ENCODE peak calls at places on chromosomes 13 and 19, in ten cellular contexts. A is suprapubic skin, S is prostate gland, G is transverse colon, P is GM23338, W is HCT116, E is H1, F is spleen, L is SK-N-SH, T is K562. O is an unnamed sample.

GRCh38 chr13:46198794-46199193 is 12.9 kb upstream of the LRRC63 start:
- DNase-seq in A (no peak), S (no peak), G (no peak), P (no peak), W (no peak), E (no peak), F (no peak), L (no peak), T (no peak), O (no peak)

GRCh38 chr19:16921766-16922591 is 33.2 kb downstream of the F2RL3 start:
- DNase-seq in A (no peak), S (no peak), G (no peak), P (no peak), W (no peak), E (no peak), F (no peak), L (no peak), T (peak), O (no peak)

GRCh38 chr19:46999377-46999776 is 20.3 kb upstream of the NPAS1 start:
- DNase-seq in A (no peak), S (no peak), G (no peak), P (no peak), W (no peak), E (no peak), F (no peak), L (no peak), T (no peak), O (no peak)

GRCh38 chr19:10812902-10813404 is 23.1 kb downstream of the TMED1 start:
- DNase-seq in A (no peak), S (no peak), G (peak), P (no peak), W (no peak), E (no peak), F (peak), L (no peak), T (peak), O (no peak)

GRCh38 chr13:21238267-21238666 is 61.8 kb downstream of the MRPL57 start:
- DNase-seq in A (no peak), S (no peak), G (no peak), P (no peak), W (no peak), E (no peak), F (no peak), L (no peak), T (no peak), O (no peak)

GRCh38 chr13:62747629-62748028 is 1332.0 kb upstream of the PCDH20 start:
- DNase-seq in A (no peak), S (no peak), G (no peak), P (no peak), W (no peak), E (no peak), F (no peak), L (no peak), T (no peak), O (peak)

GRCh38 chr13:84263354-84264069 is 381.2 kb upstream of the SLITRK1 start:
- DNase-seq in A (no peak), S (no peak), G (no peak), P (no peak), W (no peak), E (no peak), F (no peak), L (no peak), T (no peak), O (no peak)

GRCh38 chr19:36213793-36214387 is 575 bp downstream of the ZNF565 start:
- DNase-seq in A (peak), S (peak), G (no peak), P (no peak), W (no peak), E (no peak), F (no peak), L (no peak), T (no peak), O (no peak)

GRCh38 chr19:29410974-29411615 is 114.7 kb upstream of the VSTM2B start:
- DNase-seq in A (no peak), S (no peak), G (no peak), P (no peak), W (no peak), E (no peak), F (no peak), L (no peak), T (no peak), O (no peak)

GRCh38 chr13:94657167-94657566 is 55.2 kb downstream of the SOX21 start:
- DNase-seq in A (no peak), S (no peak), G (no peak), P (no peak), W (no peak), E (no peak), F (no peak), L (no peak), T (no peak), O (no peak)

GRCh38 chr13:26168276-26168814 is 53.8 kb downstream of the RNF6 start:
- DNase-seq in A (no peak), S (no peak), G (no peak), P (no peak), W (no peak), E (no peak), F (no peak), L (no peak), T (no peak), O (no peak)

GRCh38 chr13:105543742-105544141 is 991.7 kb downstream of the EFNB2 start:
- DNase-seq in A (no peak), S (no peak), G (no peak), P (no peak), W (no peak), E (no peak), F (no peak), L (no peak), T (no peak), O (no peak)

GRCh38 chr19:55041627-55042343 is 3.7 kb upstream of the GP6 start:
- DNase-seq in A (no peak), S (no peak), G (no peak), P (no peak), W (no peak), E (no peak), F (no peak), L (no peak), T (peak), O (no peak)

GRCh38 chr13:43307921-43308433 is 284.6 kb downstream of the DNAJC15 start:
- DNase-seq in A (peak), S (peak), G (peak), P (no peak), W (no peak), E (no peak), F (no peak), L (peak), T (no peak), O (no peak)

GRCh38 chr19:53467503-53468262 is at the start of gene ZNF813:
- DNase-seq in A (peak), S (peak), G (peak), P (peak), W (no peak), E (peak), F (peak), L (peak), T (peak), O (peak)

GRCh38 chr19:10617409-10618121 is 7.8 kb upstream of the SLC44A2 start:
- DNase-seq in A (no peak), S (peak), G (no peak), P (no peak), W (no peak), E (no peak), F (no peak), L (peak), T (peak), O (no peak)

GRCh38 chr19:2041686-2042484 is 9.2 kb downstream of the MKNK2 start:
- DNase-seq in A (peak), S (peak), G (peak), P (peak), W (peak), E (peak), F (peak), L (peak), T (peak), O (no peak)
- H3K4me3 ChIP-seq in A (peak), S (peak), G (peak), P (peak), W (peak), E (peak), F (peak), L (peak), T (peak), O (peak)

DNA sequence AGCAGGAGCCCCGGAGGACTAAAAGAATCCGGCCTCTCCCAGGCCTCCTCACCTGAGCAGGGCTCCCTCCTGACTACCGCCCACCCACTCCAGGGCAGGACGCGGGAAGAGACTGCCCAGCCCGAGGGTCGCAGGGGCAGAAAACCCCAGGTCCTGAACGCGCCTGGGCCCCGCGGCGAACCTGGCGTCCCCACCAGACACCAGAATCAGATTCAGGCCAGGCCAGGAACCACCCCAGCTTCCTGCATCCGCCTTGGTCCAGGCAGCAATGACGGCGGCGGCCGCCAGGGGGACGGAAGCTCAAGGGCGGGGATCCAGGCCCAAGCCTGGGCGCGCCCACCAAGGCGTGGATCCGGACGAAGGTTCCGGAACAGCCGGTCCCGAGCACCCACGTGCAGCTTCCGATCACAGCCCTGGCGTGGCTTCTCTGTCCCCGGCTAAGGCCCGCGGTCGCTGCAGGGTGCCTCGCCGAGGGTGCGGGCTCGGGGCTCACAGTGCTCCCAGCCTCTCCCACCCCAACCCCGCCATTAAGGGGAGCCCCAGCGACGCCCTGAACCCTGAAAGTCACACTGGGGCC is 3.6 kb downstream of the LGALS7 start:
- DNase-seq in A (peak), S (peak), G (peak), P (peak), W (peak), E (peak), F (peak), L (peak), T (peak), O (no peak)
- TF ChIP-seq POLR2AphosphoS5 in A (peak), S (peak), G (peak), P (peak), W (no peak), E (no peak), F (peak), L (no peak), T (no peak), O (no peak)

DNA sequence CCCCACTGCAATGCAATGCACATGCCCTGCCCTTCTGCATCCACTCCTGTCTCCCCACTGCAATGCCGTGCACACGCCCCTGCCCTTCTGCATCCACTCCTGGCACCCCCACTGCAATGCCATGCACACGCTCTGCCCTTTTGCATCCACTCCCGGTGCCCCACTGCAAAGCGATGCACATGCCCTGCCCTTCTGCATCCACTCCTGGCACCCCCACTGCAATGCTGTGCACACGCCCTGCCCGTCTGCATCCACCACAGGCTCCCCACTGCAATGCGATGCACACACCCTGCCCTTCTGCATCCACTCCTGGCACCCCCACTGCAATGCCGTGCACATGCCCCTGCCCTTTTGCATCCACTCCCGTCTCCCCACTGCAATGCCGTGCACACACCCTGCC is 98.1 kb downstream of the KCTD15 start:
- DNase-seq in A (no peak), S (no peak), G (no peak), P (no peak), W (no peak), E (no peak), F (no peak), L (no peak), T (no peak), O (no peak)
- H3K4me3 ChIP-seq in A (no peak), S (no peak), G (no peak), P (no peak), W (no peak), E (no peak), F (no peak), L (no peak), T (no peak), O (no peak)

GRCh38 chr13:76745246-76746200 is 140.7 kb downstream of the KCTD12 start:
- DNase-seq in A (no peak), S (no peak), G (no peak), P (peak), W (no peak), E (no peak), F (no peak), L (no peak), T (no peak), O (no peak)
- TF ChIP-seq POLR2AphosphoS5 in A (no peak), S (no peak), G (no peak), P (no peak), W (no peak), E (no peak), F (peak), L (no peak), T (no peak), O (no peak)